ENCODE peak calls at places on chromosomes 3 and 15, in eight cellular contexts. S is Panc1, O is mesothelial cell of epicardium, X is Caco-2, K is fibroblast of the aortic adventitia, P is AG10803, M is IMR-90, Q is lower leg skin. Y is an unnamed sample.

GRCh38 chr3:187742351-187743171 is 2.7 kb downstream of the BCL6 start:
- DNase-seq in S (no peak), O (no peak), X (no peak), K (peak; percentile 82), P (no peak), M (peak; percentile 45), Q (no peak), Y (no peak)

GRCh38 chr3:28836199-28836598 is 444.7 kb upstream of the RBMS3 start:
- DNase-seq in S (no peak), O (no peak), X (no peak), K (no peak), P (no peak), M (no peak), Q (no peak), Y (no peak)

GRCh38 chr3:28788571-28788970 is 439.9 kb upstream of the AZI2 start:
- DNase-seq in S (no peak), O (no peak), X (no peak), K (no peak), P (no peak), M (no peak), Q (no peak), Y (no peak)

GRCh38 chr15:100537326-100537725 is 8.6 kb upstream of the CERS3 start:
- DNase-seq in S (no peak), O (no peak), X (no peak), K (no peak), P (no peak), M (no peak), Q (no peak), Y (no peak)

GRCh38 chr3:14760185-14760584 is 58.6 kb upstream of the FGD5 start:
- DNase-seq in S (no peak), O (no peak), X (no peak), K (no peak), P (no peak), M (no peak), Q (no peak), Y (no peak)

GRCh38 chr3:138448631-138449030 is 14.2 kb downstream of the ESYT3 start:
- DNase-seq in S (no peak), O (no peak), X (no peak), K (no peak), P (no peak), M (no peak), Q (no peak), Y (no peak)

GRCh38 chr15:84684092-84684491 is 26.1 kb upstream of the NMB start:
- DNase-seq in S (no peak), O (no peak), X (no peak), K (peak; percentile 53), P (no peak), M (peak; percentile 53), Q (no peak), Y (no peak)

GRCh38 chr15:26771917-26772587 is 814 bp downstream of the GABRB3 start:
- DNase-seq in S (no peak), O (no peak), X (no peak), K (no peak), P (no peak), M (no peak), Q (no peak), Y (no peak)

GRCh38 chr3:194806991-194807685 is 121.5 kb downstream of the FAM43A start:
- DNase-seq in S (no peak), O (no peak), X (no peak), K (peak; percentile 51), P (peak; percentile 67), M (peak; percentile 6), Q (no peak), Y (no peak)

GRCh38 chr3:16249336-16249735 is 15.4 kb downstream of the DPH3 start:
- DNase-seq in S (no peak), O (no peak), X (peak; percentile 19), K (peak; percentile 49), P (no peak), M (peak; percentile 50), Q (no peak), Y (no peak)

GRCh38 chr3:195555110-195555509 is 12.0 kb upstream of the PPP1R2 start:
- DNase-seq in S (no peak), O (no peak), X (no peak), K (no peak), P (no peak), M (no peak), Q (no peak), Y (no peak)

GRCh38 chr15:47726399-47726823 is 9.1 kb downstream of the SEMA6D start:
- DNase-seq in S (no peak), O (no peak), X (no peak), K (no peak), P (no peak), M (peak; percentile 29), Q (no peak), Y (no peak)

GRCh38 chr15:47725924-47726323 is 8.6 kb downstream of the SEMA6D start:
- DNase-seq in S (no peak), O (no peak), X (no peak), K (no peak), P (no peak), M (no peak), Q (no peak), Y (no peak)

GRCh38 chr15:47727137-47727536 is 9.8 kb downstream of the SEMA6D start:
- DNase-seq in S (no peak), O (no peak), X (no peak), K (no peak), P (no peak), M (no peak), Q (no peak), Y (no peak)

GRCh38 chr15:47728886-47729285 is 11.6 kb downstream of the SEMA6D start:
- DNase-seq in S (no peak), O (no peak), X (no peak), K (no peak), P (no peak), M (no peak), Q (no peak), Y (no peak)

DNA sequence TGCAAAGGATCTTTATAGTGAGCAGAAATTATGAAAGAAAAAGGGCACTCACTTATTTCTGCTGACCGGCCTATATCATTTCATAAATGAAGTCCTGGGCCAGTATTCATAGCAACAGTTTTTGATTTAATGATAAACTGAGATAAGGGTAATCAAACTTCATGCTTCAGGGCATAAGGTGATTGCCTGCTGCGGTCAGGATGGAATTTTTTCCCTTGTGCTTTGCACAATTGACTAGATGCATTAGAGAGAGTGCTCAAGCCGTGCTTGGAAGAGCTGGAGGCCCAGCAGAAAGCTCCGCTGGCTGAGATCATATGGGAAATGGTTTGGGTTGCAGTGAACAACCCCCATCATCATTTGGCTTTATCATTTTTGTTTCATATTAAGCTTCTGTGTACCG is 10.4 kb downstream of the SEMA6D start:
- DNase-seq in S (no peak), O (no peak), X (no peak), K (no peak), P (no peak), M (peak; percentile 15), Q (no peak), Y (no peak)
- TF ChIP-seq CTCF in S (no peak), O (no peak), X (no peak), K (no peak), P (no peak), M (no peak), Q (no peak), Y (no peak)

DNA sequence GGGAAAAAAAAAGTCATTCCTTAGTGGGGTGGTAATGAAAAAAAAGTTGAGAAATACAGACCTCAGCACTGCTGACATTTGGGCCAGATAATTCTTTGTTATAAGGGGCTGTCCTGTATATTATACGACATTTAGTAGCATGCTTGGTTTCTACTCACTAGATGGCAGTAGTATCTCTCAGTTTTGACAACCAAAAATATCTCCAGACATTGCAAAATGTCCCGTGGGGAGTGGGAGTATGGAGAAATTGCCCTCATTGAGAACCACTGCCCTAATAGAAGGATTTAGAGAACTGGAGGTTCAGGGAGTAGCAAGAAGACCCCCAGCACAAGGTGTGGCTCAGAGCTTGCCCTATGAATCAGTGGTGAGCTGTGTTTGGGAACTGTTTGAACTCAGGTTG is 28.6 kb upstream of the TEX264 start:
- DNase-seq in S (no peak), O (no peak), X (peak; percentile 20), K (no peak), P (peak; percentile 8), M (peak; percentile 3), Q (no peak), Y (no peak)
- TF ChIP-seq CTCF in S (peak; percentile 50), O (no peak), X (no peak), K (peak; percentile 26), P (peak; percentile 41), M (peak; percentile 27), Q (no peak), Y (peak; percentile 26)

DNA sequence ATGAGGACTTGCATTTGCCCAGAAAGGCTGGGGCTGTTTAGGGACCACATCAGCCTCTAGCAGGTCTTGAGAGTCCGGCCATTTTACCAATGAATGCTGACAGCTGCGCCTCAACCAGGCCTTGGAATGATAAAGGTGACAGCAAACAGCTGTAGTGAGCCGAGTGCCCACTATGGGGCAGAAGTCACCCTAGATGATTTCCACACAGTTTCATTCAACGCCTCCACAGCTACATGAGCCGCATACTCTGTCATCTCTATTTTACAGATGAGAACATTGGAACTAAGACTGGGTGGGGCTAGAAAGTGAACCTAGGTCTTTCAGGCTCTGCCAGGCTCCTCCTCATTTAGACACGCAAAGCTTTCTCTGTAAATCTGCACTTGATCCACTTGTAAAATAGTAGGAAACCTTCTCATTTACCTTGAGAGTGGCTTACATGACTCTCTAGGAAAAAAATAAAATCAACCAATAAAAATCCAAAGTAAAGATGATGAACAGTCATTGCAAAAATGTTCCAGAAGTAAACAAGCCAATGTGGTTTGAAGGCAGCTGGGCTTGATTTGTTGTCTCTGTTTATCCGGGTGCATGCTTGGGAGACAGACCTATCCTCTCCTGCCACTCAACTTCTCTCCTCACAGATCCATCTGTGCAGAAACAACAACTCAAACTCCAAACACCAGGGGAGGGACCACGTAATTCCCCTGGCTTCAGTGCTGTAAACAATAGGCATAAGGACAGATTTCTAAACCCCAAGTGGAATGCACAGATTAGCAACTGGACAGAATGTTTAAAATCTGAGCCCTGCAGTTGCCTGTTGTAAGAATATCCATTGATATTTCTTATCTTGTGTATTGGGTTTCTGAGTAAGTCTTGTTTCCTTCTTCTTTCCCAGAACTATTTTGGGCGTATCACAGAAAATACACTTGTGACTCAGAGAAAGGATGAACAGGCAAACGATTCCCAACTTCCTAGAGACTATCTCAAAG is 31.5 kb upstream of the LDHAL6B start:
- DNase-seq in S (peak; percentile 32), O (no peak), X (peak; percentile 61), K (peak; percentile 88), P (peak; percentile 68), M (peak; percentile 87), Q (peak; percentile 64), Y (no peak)
- TF ChIP-seq CTCF in S (peak; percentile 82), O (peak; percentile 39), X (peak; percentile 53), K (peak; percentile 67), P (peak; percentile 77), M (peak; percentile 62), Q (peak; percentile 16), Y (no peak)

GRCh38 chr15:39553947-39554731 is 26.7 kb upstream of the THBS1 start:
- DNase-seq in S (no peak), O (no peak), X (no peak), K (no peak), P (no peak), M (no peak), Q (no peak), Y (no peak)

GRCh38 chr15:39555885-39556284 is 25.0 kb upstream of the THBS1 start:
- DNase-seq in S (no peak), O (no peak), X (no peak), K (peak; percentile 33), P (no peak), M (peak; percentile 20), Q (no peak), Y (no peak)

GRCh38 chr15:39556461-39556860 is 24.4 kb upstream of the THBS1 start:
- DNase-seq in S (no peak), O (no peak), X (no peak), K (no peak), P (no peak), M (peak; percentile 81), Q (no peak), Y (no peak)

GRCh38 chr15:39552546-39552945 is 28.3 kb upstream of the THBS1 start:
- DNase-seq in S (no peak), O (no peak), X (no peak), K (no peak), P (peak; percentile 24), M (no peak), Q (no peak), Y (no peak)

GRCh38 chr15:39554746-39555387 is 26.0 kb upstream of the THBS1 start:
- DNase-seq in S (no peak), O (no peak), X (no peak), K (no peak), P (no peak), M (no peak), Q (no peak), Y (no peak)
- TF ChIP-seq CTCF in S (no peak), O (no peak), X (no peak), K (no peak), P (no peak), M (no peak), Q (no peak), Y (no peak)

Y was measured in natural killer cell.